ENCODE peak calls at places on chromosomes 6 and 20, in ten cellular contexts. One of them, this sample, is unnamed.

GRCh38 chr6:139568157-139568955 is 193.9 kb upstream of the CITED2 start:
- DNase-seq in T follicular helper cell: no peak
- DNase-seq in stimulated activated CD8-positive, alpha-beta memory T cell treated with anti-CD3 and anti-CD28 coated beads, Interleukin-7, amount 100 ng/mL, for 4 hours: no peak
- DNase-seq in mesothelial cell of epicardium: no peak
- DNase-seq in SK-MEL-5: no peak
- DNase-seq in SJSA1: no peak
- DNase-seq in HT1080: no peak
- DNase-seq in fibroblast of pulmonary artery: no peak
- DNase-seq in T-helper 9 cell: no peak
- DNase-seq in M059J: no peak
- DNase-seq in this sample: no peak

GRCh38 chr20:45994761-45995160 is 13.9 kb upstream of the MMP9 start:
- DNase-seq in T follicular helper cell: no peak
- DNase-seq in stimulated activated CD8-positive, alpha-beta memory T cell treated with anti-CD3 and anti-CD28 coated beads, Interleukin-7, amount 100 ng/mL, for 4 hours: no peak
- DNase-seq in mesothelial cell of epicardium: no peak
- DNase-seq in SK-MEL-5: no peak
- DNase-seq in SJSA1: no peak
- DNase-seq in HT1080: no peak
- DNase-seq in fibroblast of pulmonary artery: no peak
- DNase-seq in T-helper 9 cell: no peak
- DNase-seq in M059J: no peak
- DNase-seq in this sample: no peak

GRCh38 chr6:112245511-112246203 is 8.7 kb downstream of the LAMA4 start:
- DNase-seq in T follicular helper cell: no peak
- DNase-seq in stimulated activated CD8-positive, alpha-beta memory T cell treated with anti-CD3 and anti-CD28 coated beads, Interleukin-7, amount 100 ng/mL, for 4 hours: no peak
- DNase-seq in mesothelial cell of epicardium: no peak
- DNase-seq in SK-MEL-5: no peak
- DNase-seq in SJSA1: no peak
- DNase-seq in HT1080: no peak
- DNase-seq in fibroblast of pulmonary artery: peak; percentile 67
- DNase-seq in T-helper 9 cell: no peak
- DNase-seq in M059J: peak; percentile 76
- DNase-seq in this sample: no peak

GRCh38 chr6:74606488-74607135 is 599.2 kb downstream of the COL12A1 start:
- DNase-seq in T follicular helper cell: no peak
- DNase-seq in stimulated activated CD8-positive, alpha-beta memory T cell treated with anti-CD3 and anti-CD28 coated beads, Interleukin-7, amount 100 ng/mL, for 4 hours: no peak
- DNase-seq in mesothelial cell of epicardium: no peak
- DNase-seq in SK-MEL-5: no peak
- DNase-seq in SJSA1: peak; percentile 59
- DNase-seq in HT1080: peak; percentile 88
- DNase-seq in fibroblast of pulmonary artery: peak; percentile 97
- DNase-seq in T-helper 9 cell: no peak
- DNase-seq in M059J: peak; percentile 96
- DNase-seq in this sample: no peak

GRCh38 chr20:51387125-51387865 is 155.2 kb downstream of the NFATC2 start:
- DNase-seq in T follicular helper cell: no peak
- DNase-seq in stimulated activated CD8-positive, alpha-beta memory T cell treated with anti-CD3 and anti-CD28 coated beads, Interleukin-7, amount 100 ng/mL, for 4 hours: no peak
- DNase-seq in mesothelial cell of epicardium: no peak
- DNase-seq in SK-MEL-5: no peak
- DNase-seq in SJSA1: no peak
- DNase-seq in HT1080: no peak
- DNase-seq in fibroblast of pulmonary artery: no peak
- DNase-seq in T-helper 9 cell: no peak
- DNase-seq in M059J: no peak
- DNase-seq in this sample: no peak

GRCh38 chr6:159203304-159204005 is 34.3 kb downstream of the FNDC1 start:
- DNase-seq in T follicular helper cell: no peak
- DNase-seq in stimulated activated CD8-positive, alpha-beta memory T cell treated with anti-CD3 and anti-CD28 coated beads, Interleukin-7, amount 100 ng/mL, for 4 hours: no peak
- DNase-seq in mesothelial cell of epicardium: no peak
- DNase-seq in SK-MEL-5: peak; percentile 1
- DNase-seq in SJSA1: peak; percentile 76
- DNase-seq in HT1080: peak; percentile 87
- DNase-seq in fibroblast of pulmonary artery: peak; percentile 95
- DNase-seq in T-helper 9 cell: no peak
- DNase-seq in M059J: peak; percentile 90
- DNase-seq in this sample: no peak

GRCh38 chr6:15342114-15342513 is 96.2 kb downstream of the JARID2 start:
- DNase-seq in T follicular helper cell: no peak
- DNase-seq in stimulated activated CD8-positive, alpha-beta memory T cell treated with anti-CD3 and anti-CD28 coated beads, Interleukin-7, amount 100 ng/mL, for 4 hours: no peak
- DNase-seq in mesothelial cell of epicardium: no peak
- DNase-seq in SK-MEL-5: no peak
- DNase-seq in SJSA1: no peak
- DNase-seq in HT1080: no peak
- DNase-seq in fibroblast of pulmonary artery: no peak
- DNase-seq in T-helper 9 cell: no peak
- DNase-seq in M059J: no peak
- DNase-seq in this sample: no peak

GRCh38 chr6:162999575-163000285 is 272.0 kb downstream of the PACRG start:
- DNase-seq in T follicular helper cell: no peak
- DNase-seq in stimulated activated CD8-positive, alpha-beta memory T cell treated with anti-CD3 and anti-CD28 coated beads, Interleukin-7, amount 100 ng/mL, for 4 hours: no peak
- DNase-seq in mesothelial cell of epicardium: no peak
- DNase-seq in SK-MEL-5: no peak
- DNase-seq in SJSA1: no peak
- DNase-seq in HT1080: peak; percentile 68
- DNase-seq in fibroblast of pulmonary artery: peak; percentile 53
- DNase-seq in T-helper 9 cell: no peak
- DNase-seq in M059J: peak; percentile 37
- DNase-seq in this sample: no peak

GRCh38 chr6:157603971-157604370 is 219.1 kb upstream of the SNX9 start:
- DNase-seq in T follicular helper cell: no peak
- DNase-seq in stimulated activated CD8-positive, alpha-beta memory T cell treated with anti-CD3 and anti-CD28 coated beads, Interleukin-7, amount 100 ng/mL, for 4 hours: no peak
- DNase-seq in mesothelial cell of epicardium: no peak
- DNase-seq in SK-MEL-5: no peak
- DNase-seq in SJSA1: peak; percentile 12
- DNase-seq in HT1080: no peak
- DNase-seq in fibroblast of pulmonary artery: no peak
- DNase-seq in T-helper 9 cell: no peak
- DNase-seq in M059J: no peak
- DNase-seq in this sample: no peak

GRCh38 chr6:166620478-166621113 is 6.5 kb downstream of the RPS6KA2 start:
- DNase-seq in T follicular helper cell: no peak
- DNase-seq in stimulated activated CD8-positive, alpha-beta memory T cell treated with anti-CD3 and anti-CD28 coated beads, Interleukin-7, amount 100 ng/mL, for 4 hours: no peak
- DNase-seq in mesothelial cell of epicardium: no peak
- DNase-seq in SK-MEL-5: no peak
- DNase-seq in SJSA1: peak; percentile 26
- DNase-seq in HT1080: no peak
- DNase-seq in fibroblast of pulmonary artery: peak; percentile 35
- DNase-seq in T-helper 9 cell: no peak
- DNase-seq in M059J: no peak
- DNase-seq in this sample: no peak

GRCh38 chr6:142378138-142378875 is 76.5 kb downstream of the ADGRG6 start:
- DNase-seq in T follicular helper cell: no peak
- DNase-seq in stimulated activated CD8-positive, alpha-beta memory T cell treated with anti-CD3 and anti-CD28 coated beads, Interleukin-7, amount 100 ng/mL, for 4 hours: no peak
- DNase-seq in mesothelial cell of epicardium: no peak
- DNase-seq in SK-MEL-5: peak; percentile 73
- DNase-seq in SJSA1: no peak
- DNase-seq in HT1080: peak; percentile 71
- DNase-seq in fibroblast of pulmonary artery: peak; percentile 95
- DNase-seq in T-helper 9 cell: no peak
- DNase-seq in M059J: peak; percentile 97
- DNase-seq in this sample: no peak